ENCODE peak calls at places on chromosomes 7 and 10, in four cellular contexts. B is fibroblast of lung, Q is OCI-LY7, J is GM23338. M is an unnamed sample.

GRCh38 chr10:35574924-35575352 is 30.2 kb upstream of the GJD4 start:
- DNase-seq in J (peak), Q (no peak), B (peak), M (peak)

GRCh38 chr10:34861293-34862004 is 46.4 kb upstream of the PARD3 start:
- DNase-seq in J (no peak), Q (no peak), B (peak), M (peak)

GRCh38 chr7:68224041-68224534 is 1227.5 kb downstream of the TYW1 start:
- DNase-seq in B (no peak), J (no peak), Q (no peak), M (no peak)

GRCh38 chr7:41187322-41187721 is 515.6 kb downstream of the INHBA start:
- DNase-seq in J (no peak), Q (no peak), B (no peak), M (no peak)

GRCh38 chr10:70920519-70920918 is 32.2 kb upstream of the PCBD1 start:
- DNase-seq in B (no peak), Q (no peak), J (no peak), M (no peak)

GRCh38 chr10:88831709-88832108 is 19.9 kb downstream of the ANKRD22 start:
- DNase-seq in B (no peak), Q (no peak), J (no peak), M (no peak)

GRCh38 chr7:135825406-135825805 is 76.8 kb upstream of the FAM180A start:
- DNase-seq in J (peak), B (no peak), Q (no peak), M (no peak)

GRCh38 chr7:28904539-28905143 is 53.5 kb downstream of the TRIL start:
- DNase-seq in Q (no peak), B (no peak), J (no peak), M (no peak)

GRCh38 chr7:97623333-97623732 is 108.6 kb upstream of the TAC1 start:
- DNase-seq in J (no peak), B (no peak), Q (no peak), M (no peak)

GRCh38 chr7:110421490-110422241 is 669.3 kb upstream of the LRRN3 start:
- DNase-seq in Q (no peak), J (no peak), B (no peak), M (no peak)

GRCh38 chr10:132457328-132458070 is 60.5 kb downstream of the PWWP2B start:
- DNase-seq in B (no peak), J (no peak), Q (peak), M (no peak)

GRCh38 chr10:6507311-6507710 is 72.8 kb downstream of the PRKCQ start:
- DNase-seq in B (no peak), J (no peak), Q (no peak), M (no peak)

GRCh38 chr10:33277135-33277536 is 57.3 kb downstream of the NRP1 start:
- DNase-seq in Q (no peak), B (peak), J (no peak), M (peak)

GRCh38 chr7:33109758-33110238 is 594 bp upstream of the RP9 start:
- DNase-seq in J (no peak), Q (no peak), B (no peak), M (peak)

GRCh38 chr7:44148961-44149550 is 7.9 kb upstream of the MYL7 start:
- DNase-seq in J (no peak), B (no peak), Q (no peak), M (no peak)

GRCh38 chr10:49360271-49361177 is 35.4 kb downstream of the DRGX start:
- DNase-seq in J (peak), Q (no peak), B (no peak), M (no peak)

GRCh38 chr7:38335490-38336135 is 62.2 kb upstream of the TARP start:
- DNase-seq in B (peak), Q (peak), J (peak), M (peak)

GRCh38 chr7:28939844-28940243 is 18.3 kb downstream of the TRIL start:
- DNase-seq in B (no peak), Q (no peak), J (no peak), M (no peak)

GRCh38 chr7:144720139-144720538 is 115.7 kb downstream of the TPK1 start:
- DNase-seq in J (peak), Q (no peak), B (peak), M (no peak)

GRCh38 chr10:121741246-121741645 is 143.0 kb upstream of the FGFR2 start:
- DNase-seq in B (peak), Q (no peak), J (no peak), M (peak)

GRCh38 chr10:48480397-48481374 is 124.2 kb downstream of the ARHGAP22 start:
- DNase-seq in Q (no peak), B (no peak), J (no peak), M (no peak)

DNA sequence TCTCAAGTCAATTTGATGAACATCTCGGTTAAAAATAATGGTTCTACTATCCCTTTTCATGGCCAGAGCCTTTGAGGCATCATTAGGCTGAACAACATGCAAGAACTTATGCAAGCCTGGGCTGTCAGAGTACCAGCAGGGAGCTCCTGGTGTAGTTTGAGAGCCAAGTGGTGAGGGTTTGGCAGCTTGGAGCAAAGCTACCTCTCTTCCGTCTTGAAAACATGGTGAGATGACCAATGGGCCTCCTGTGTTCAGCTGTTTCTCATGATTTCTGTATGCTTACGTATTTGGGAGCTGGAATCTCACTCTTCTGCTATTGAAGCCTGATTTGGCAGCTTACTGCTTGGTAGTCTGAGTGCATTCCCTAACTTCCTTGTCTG is 150.4 kb downstream of the CXCL12 start:
- DNase-seq in Q (no peak), J (peak), B (peak), M (no peak)
- H3K4me2 ChIP-seq in Q (no peak), J (peak), B (no peak), M (no peak)

GRCh38 chr7:21169667-21170605 is 257.9 kb upstream of the SP4 start:
- DNase-seq in Q (no peak), B (no peak), J (peak), M (no peak)
- H3K4me2 ChIP-seq in Q (no peak), B (no peak), J (peak), M (no peak)

DNA sequence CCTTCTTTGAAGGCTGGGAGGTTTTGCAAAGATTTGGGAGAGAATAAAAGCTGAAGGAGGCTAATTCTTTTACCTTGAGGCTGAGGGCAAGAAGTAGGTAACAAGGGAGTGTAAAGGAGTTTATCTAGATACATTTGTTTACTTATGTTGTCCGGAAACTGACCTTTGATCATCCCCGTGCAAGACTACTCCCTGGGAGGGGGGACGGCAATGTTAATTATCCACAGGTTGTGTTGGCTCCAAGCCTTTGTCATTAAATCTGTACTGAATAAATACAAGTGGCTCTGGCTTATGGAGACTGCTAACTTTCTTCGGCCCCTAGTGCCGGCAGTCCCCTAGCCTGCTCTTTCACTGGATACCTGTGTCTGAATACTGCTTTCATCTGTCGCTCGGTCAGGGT is 1250.6 kb upstream of the LRRTM3 start:
- DNase-seq in J (no peak), Q (no peak), B (no peak), M (no peak)
- H3K4me2 ChIP-seq in J (no peak), Q (no peak), B (no peak), M (no peak)

GRCh38 chr10:97883092-97883485 is 33.4 kb downstream of the GOLGA7B start:
- DNase-seq in J (no peak), B (no peak), Q (no peak), M (no peak)
- H3K4me2 ChIP-seq in J (no peak), B (no peak), Q (no peak), M (no peak)